ENCODE peak calls at places on chromosomes 5 and 9, in nine cellular contexts. G, P, K, S, U, F, C, V and L are unnamed samples.

GRCh38 chr5:157248771-157249475 is 17.0 kb upstream of the CYFIP2 start:
- DNase-seq in G (no peak), P (no peak), K (no peak), S (no peak), U (no peak), F (no peak), C (no peak), V (peak), L (no peak)

GRCh38 chr9:32431196-32431595 is 46.8 kb downstream of the ACO1 start:
- DNase-seq in G (no peak), P (no peak), K (no peak), S (no peak), U (no peak), F (no peak), C (no peak), V (no peak), L (no peak)

GRCh38 chr5:170333161-170333909 is 35.8 kb upstream of the LCP2 start:
- DNase-seq in G (no peak), P (no peak), K (peak), S (no peak), U (no peak), F (peak), C (no peak), V (peak), L (no peak)

GRCh38 chr5:33969572-33970452 is 14.7 kb downstream of the SLC45A2 start:
- DNase-seq in G (peak), P (no peak), K (peak), S (peak), U (peak), F (peak), C (peak), V (no peak), L (peak)

GRCh38 chr5:82924241-82924989 is 152.8 kb downstream of the TMEM167A start:
- DNase-seq in G (no peak), P (no peak), K (no peak), S (no peak), U (no peak), F (no peak), C (no peak), V (no peak), L (no peak)

GRCh38 chr5:141510160-141510559 is 21.3 kb downstream of the PCDHGC5 start:
- DNase-seq in G (no peak), P (no peak), K (no peak), S (no peak), U (no peak), F (no peak), C (no peak), V (no peak), L (no peak)

GRCh38 chr5:39076757-39077475 is 2.7 kb upstream of the RICTOR start:
- DNase-seq in G (no peak), P (no peak), K (no peak), S (no peak), U (peak), F (peak), C (no peak), V (no peak), L (no peak)

GRCh38 chr5:61347088-61347487 is 15.0 kb downstream of the ZSWIM6 start:
- DNase-seq in G (no peak), P (no peak), K (peak), S (no peak), U (no peak), F (peak), C (no peak), V (no peak), L (no peak)

GRCh38 chr9:100623969-100624368 is 46.1 kb downstream of the CAVIN4 start:
- DNase-seq in G (no peak), P (no peak), K (no peak), S (no peak), U (no peak), F (no peak), C (no peak), V (no peak), L (no peak)

GRCh38 chr5:95471447-95471846 is 80.3 kb downstream of the FAM81B start:
- DNase-seq in G (no peak), P (no peak), K (no peak), S (no peak), U (no peak), F (no peak), C (no peak), V (no peak), L (no peak)

GRCh38 chr9:129235931-129236331 is 57.9 kb upstream of the IER5L start:
- DNase-seq in G (no peak), P (no peak), K (no peak), S (no peak), U (no peak), F (no peak), C (no peak), V (peak), L (no peak)

GRCh38 chr9:108609227-108609894 is 246.4 kb downstream of the ACTL7B start:
- DNase-seq in G (no peak), P (no peak), K (peak), S (no peak), U (no peak), F (peak), C (no peak), V (no peak), L (no peak)

GRCh38 chr5:7321724-7322123 is 74.2 kb upstream of the ADCY2 start:
- DNase-seq in G (no peak), P (no peak), K (no peak), S (no peak), U (peak), F (peak), C (no peak), V (no peak), L (no peak)

GRCh38 chr9:116516456-116516855 is 170.6 kb upstream of the TRIM32 start:
- DNase-seq in G (no peak), P (no peak), K (no peak), S (no peak), U (no peak), F (peak), C (no peak), V (no peak), L (no peak)

GRCh38 chr5:169873642-169874041 is 106.7 kb downstream of the INSYN2B start:
- DNase-seq in G (no peak), P (no peak), K (peak), S (no peak), U (no peak), F (peak), C (peak), V (no peak), L (no peak)

GRCh38 chr9:99831857-99832557 is 10.3 kb downstream of the NR4A3 start:
- DNase-seq in G (no peak), P (no peak), K (no peak), S (no peak), U (no peak), F (no peak), C (no peak), V (no peak), L (no peak)

GRCh38 chr5:181260720-181261319 is at the start of gene TRIM52:
- DNase-seq in G (no peak), P (peak), K (peak), S (peak), U (peak), F (peak), C (peak), V (peak), L (peak)

GRCh38 chr9:19429590-19429989 is 20.8 kb downstream of the ACER2 start:
- DNase-seq in G (no peak), P (no peak), K (no peak), S (no peak), U (peak), F (no peak), C (no peak), V (no peak), L (no peak)

GRCh38 chr5:38925154-38925925 is 79.5 kb downstream of the OSMR start:
- DNase-seq in G (no peak), P (no peak), K (no peak), S (no peak), U (peak), F (peak), C (no peak), V (no peak), L (no peak)

GRCh38 chr5:55218966-55219365 is 8.1 kb downstream of the MCIDAS start:
- DNase-seq in G (peak), P (no peak), K (no peak), S (no peak), U (no peak), F (no peak), C (no peak), V (no peak), L (no peak)

GRCh38 chr9:131800366-131800765 is 60.5 kb upstream of the RAPGEF1 start:
- DNase-seq in G (no peak), P (no peak), K (no peak), S (no peak), U (no peak), F (no peak), C (no peak), V (no peak), L (no peak)

GRCh38 chr5:138840100-138840499 is 35.0 kb downstream of the LRRTM2 start:
- DNase-seq in G (no peak), P (no peak), K (no peak), S (no peak), U (no peak), F (no peak), C (no peak), V (no peak), L (no peak)

GRCh38 chr9:21579209-21579608 is 97.1 kb upstream of the IFNE start:
- DNase-seq in G (no peak), P (no peak), K (no peak), S (no peak), U (no peak), F (no peak), C (no peak), V (peak), L (no peak)

GRCh38 chr5:80959768-80960442 is at the start of gene RASGRF2:
- DNase-seq in G (no peak), P (peak), K (peak), S (peak), U (peak), F (no peak), C (peak), V (peak), L (peak)

GRCh38 chr5:109403469-109403868 is 6.3 kb downstream of the PJA2 start:
- DNase-seq in G (no peak), P (no peak), K (no peak), S (no peak), U (no peak), F (no peak), C (no peak), V (no peak), L (no peak)

GRCh38 chr5:174910245-174910737 is 185.9 kb downstream of the MSX2 start:
- DNase-seq in G (peak), P (peak), K (peak), S (peak), U (peak), F (peak), C (peak), V (no peak), L (peak)

GRCh38 chr9:122001491-122002201 is 91.5 kb downstream of the TTLL11 start:
- DNase-seq in G (peak), P (no peak), K (peak), S (no peak), U (no peak), F (no peak), C (peak), V (no peak), L (no peak)